ENCODE peak calls at places on chromosome 5, in ten cellular contexts. Z is A549, G is upper lobe of left lung, F is adrenal gland, Q is IMR-90, C is prostate gland, X is transverse colon, Y is tibial nerve, U is HCT116, R is esophagus squamous epithelium. A is an unnamed sample. For H3K4me1 and H3K9me3, the result is how much of the 10 kb centered on the place peaks cover.

GRCh38 chr5:76958976-76959767 is 6.3 kb downstream of the CRHBP start:
- DNase-seq in Q (peak), G (no peak), U (no peak), Y (no peak), R (no peak), X (no peak), Z (no peak), C (no peak), F (no peak), A (no peak)

GRCh38 chr5:113166710-113167366 is 190.2 kb downstream of the DCP2 start:
- DNase-seq in U (peak), G (no peak), Q (peak), C (no peak), R (no peak), Y (no peak), F (no peak), X (no peak), Z (peak), A (no peak)

GRCh38 chr5:15995206-15996052 is 184.2 kb downstream of the MARCHF11 start:
- DNase-seq in C (no peak), G (no peak), X (no peak), Q (peak), U (no peak), Y (no peak), Z (peak), F (no peak), R (no peak), A (no peak)

GRCh38 chr5:76705574-76705973 is 10.4 kb upstream of the F2R start:
- DNase-seq in R (no peak), Z (no peak), F (no peak), X (no peak), C (no peak), U (no peak), G (no peak), Y (no peak), Q (no peak), A (no peak)

GRCh38 chr5:149358294-149358651 is 427 bp downstream of the PCYOX1L start:
- DNase-seq in Q (no peak), X (peak), U (no peak), C (no peak), F (peak), R (no peak), Z (no peak), Y (peak), G (peak), A (peak)

GRCh38 chr5:153883829-153884228 is 154.9 kb downstream of the FAM114A2 start:
- DNase-seq in C (no peak), U (no peak), Q (peak), Y (no peak), G (no peak), F (no peak), X (no peak), Z (no peak), R (no peak), A (no peak)

GRCh38 chr5:156755421-156756087 is 94.5 kb upstream of the PPP1R2B start:
- DNase-seq in Z (peak), Y (no peak), F (no peak), X (no peak), G (no peak), C (no peak), R (no peak), Q (peak), U (no peak), A (no peak)

GRCh38 chr5:84292000-84292642 is 92.6 kb downstream of the EDIL3 start:
- DNase-seq in Z (no peak), U (no peak), C (no peak), Q (no peak), G (no peak), F (no peak), Y (no peak), R (no peak), X (no peak), A (no peak)

GRCh38 chr5:123950701-123951100 is 438.7 kb downstream of the CSNK1G3 start:
- DNase-seq in X (no peak), Y (no peak), R (no peak), U (no peak), Q (peak), G (no peak), Z (no peak), C (no peak), F (no peak), A (no peak)

GRCh38 chr5:31100047-31100575 is 93.4 kb upstream of the CDH6 start:
- DNase-seq in Z (no peak), Y (no peak), X (no peak), R (no peak), C (no peak), Q (no peak), G (no peak), U (no peak), F (no peak), A (no peak)

GRCh38 chr5:13624283-13625074 is 320.0 kb downstream of the DNAH5 start:
- DNase-seq in U (no peak), X (no peak), G (no peak), R (no peak), F (no peak), C (no peak), Y (no peak), Q (no peak), Z (no peak), A (no peak)

GRCh38 chr5:88681402-88681801 is 201.6 kb downstream of the MEF2C start:
- DNase-seq in C (no peak), Z (no peak), X (no peak), G (no peak), R (no peak), F (no peak), U (no peak), Y (no peak), Q (no peak), A (no peak)

GRCh38 chr5:77319140-77319539 is 108.7 kb downstream of the PDE8B start:
- DNase-seq in X (no peak), Z (no peak), U (no peak), Q (no peak), Y (no peak), G (no peak), R (no peak), C (no peak), F (no peak), A (no peak)

GRCh38 chr5:111447822-111448221 is 64.5 kb downstream of the STARD4 start:
- DNase-seq in C (no peak), X (no peak), Q (no peak), R (no peak), F (no peak), G (no peak), Y (no peak), U (no peak), Z (no peak), A (no peak)

GRCh38 chr5:116088062-116088461 is 3.2 kb downstream of the COMMD10 start:
- DNase-seq in X (no peak), R (no peak), G (no peak), C (no peak), F (no peak), Z (no peak), Y (no peak), Q (no peak), U (no peak), A (no peak)

GRCh38 chr5:172906436-172906835 is 52.8 kb upstream of the RPL26L1 start:
- DNase-seq in X (no peak), G (no peak), Z (no peak), C (no peak), Y (no peak), U (no peak), F (no peak), R (no peak), Q (peak), A (no peak)

GRCh38 chr5:117455236-117456233 is 880.9 kb upstream of the SEMA6A start:
- DNase-seq in X (peak), C (no peak), U (peak), F (no peak), G (peak), Y (no peak), Z (no peak), Q (no peak), R (no peak), A (peak)

GRCh38 chr5:150249744-150250143 is 39.8 kb downstream of the CAMK2A start:
- DNase-seq in G (no peak), Q (no peak), R (no peak), C (no peak), Z (no peak), Y (no peak), X (no peak), F (no peak), U (no peak), A (no peak)

GRCh38 chr5:120083851-120084615 is 380.1 kb upstream of the PRR16 start:
- DNase-seq in G (no peak), Z (no peak), R (no peak), Y (no peak), F (no peak), Q (peak), C (no peak), U (no peak), X (no peak), A (no peak)

GRCh38 chr5:103428411-103428871 is 134.1 kb downstream of the NUDT12 start:
- DNase-seq in U (no peak), F (no peak), Z (no peak), X (no peak), Q (peak), C (peak), G (no peak), R (no peak), Y (no peak), A (no peak)

GRCh38 chr5:7597058-7597457 is 201.1 kb downstream of the ADCY2 start:
- DNase-seq in U (no peak), X (no peak), G (no peak), Y (no peak), Q (no peak), Z (no peak), R (no peak), C (peak), F (no peak), A (no peak)

GRCh38 chr5:59390074-59390659 is 503.4 kb downstream of the PDE4D start:
- DNase-seq in Z (peak), C (peak), R (no peak), Y (no peak), X (no peak), G (no peak), Q (peak), F (no peak), U (no peak), A (no peak)

GRCh38 chr5:41637869-41638268 is 127.5 kb upstream of the PLCXD3 start:
- DNase-seq in U (peak), Z (peak), R (no peak), G (no peak), X (no peak), F (no peak), Y (no peak), Q (no peak), C (no peak), A (no peak)

GRCh38 chr5:146633273-146633672 is 117.3 kb upstream of the GPR151 start:
- DNase-seq in G (no peak), U (no peak), F (no peak), Y (no peak), R (no peak), X (no peak), Q (no peak), Z (no peak), C (no peak), A (no peak)

GRCh38 chr5:146630467-146630866 is 114.5 kb upstream of the GPR151 start:
- DNase-seq in U (no peak), G (no peak), C (no peak), R (no peak), F (no peak), Z (no peak), Y (no peak), Q (no peak), X (no peak), A (no peak)

GRCh38 chr5:146632620-146633019 is 116.6 kb upstream of the GPR151 start:
- DNase-seq in U (no peak), Z (no peak), Q (no peak), C (no peak), X (no peak), G (no peak), Y (no peak), R (no peak), F (no peak), A (no peak)

GRCh38 chr5:146640285-146640896 is 124.4 kb upstream of the GPR151 start:
- DNase-seq in Z (no peak), Q (no peak), F (no peak), Y (no peak), C (no peak), U (no peak), G (no peak), R (no peak), X (peak), A (no peak)

DNA sequence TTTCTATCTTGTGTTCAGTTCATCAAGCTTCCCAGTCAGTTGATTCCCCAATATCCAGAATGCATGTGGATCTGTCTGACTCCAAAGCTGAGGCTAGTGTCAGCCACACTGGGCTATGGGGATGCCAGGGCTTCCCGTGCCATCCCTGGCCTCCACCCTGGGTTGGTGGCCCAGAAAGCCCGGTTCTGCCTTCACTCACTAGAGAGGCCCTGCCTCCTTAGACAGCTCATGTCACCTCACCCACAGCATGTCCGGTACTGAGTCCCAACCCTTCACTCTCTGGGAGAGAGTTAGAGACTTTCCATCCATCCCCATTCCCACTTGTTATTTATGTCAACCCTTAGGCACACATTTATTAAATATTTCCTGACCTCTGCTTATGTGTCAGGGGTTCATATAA is 119.5 kb upstream of the GPR151 start:
- DNase-seq in F (no peak), Z (no peak), Y (no peak), C (no peak), X (no peak), R (no peak), Q (no peak), G (no peak), U (no peak), A (no peak)
- TF ChIP-seq POLR2A in F (no peak), Z (no peak), Y (no peak), C (no peak), X (no peak), R (no peak), Q (no peak), G (no peak), U (no peak), A (no peak)

GRCh38 chr5:72085319-72085718 is 22.0 kb upstream of the MAP1B start:
- DNase-seq in Q (no peak), F (no peak), C (no peak), U (no peak), G (no peak), Z (no peak), X (no peak), R (no peak), Y (no peak), A (no peak)

GRCh38 chr5:72077390-72077789 is 29.9 kb upstream of the MAP1B start:
- DNase-seq in U (no peak), X (no peak), Z (no peak), F (no peak), R (no peak), G (no peak), C (no peak), Q (no peak), Y (no peak), A (no peak)

GRCh38 chr5:72079288-72079687 is 28.0 kb upstream of the MAP1B start:
- DNase-seq in C (no peak), R (no peak), X (no peak), Y (no peak), G (no peak), Q (no peak), F (peak), U (no peak), Z (peak), A (no peak)

GRCh38 chr5:72076901-72077300 is 30.4 kb upstream of the MAP1B start:
- DNase-seq in R (no peak), C (no peak), U (no peak), G (no peak), Q (no peak), F (no peak), Z (no peak), X (no peak), Y (no peak), A (no peak)

GRCh38 chr5:72082048-72082447 is 25.2 kb upstream of the MAP1B start:
- DNase-seq in Z (no peak), X (no peak), R (no peak), F (no peak), Q (no peak), G (no peak), U (no peak), C (no peak), Y (no peak), A (no peak)
- H3K4me1 ChIP-seq in Z (under half), X (under half), R (under half), F (under half), Q (under half), G (under half), U (under half), C (under half), Y (under half), A (under half)

DNA sequence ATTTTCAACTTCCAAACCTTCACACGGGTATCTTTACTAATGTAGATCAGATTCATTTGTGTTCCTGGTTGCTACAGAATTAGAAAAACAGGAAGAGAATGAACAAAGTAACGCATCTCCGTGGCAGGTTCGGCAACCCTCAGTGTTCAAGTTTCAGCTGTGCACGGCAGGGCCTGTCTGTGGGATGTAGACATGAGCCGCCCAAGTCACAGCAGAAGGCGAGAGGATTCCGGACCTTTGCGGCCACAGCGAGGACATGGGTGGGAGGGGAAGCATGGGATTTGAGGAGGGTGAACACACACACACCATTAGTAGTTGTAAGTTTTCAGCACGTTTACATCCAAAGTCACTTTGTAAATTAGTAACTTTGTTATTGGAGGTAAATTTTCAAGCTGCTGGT is 31.7 kb upstream of the CEP72 start:
- DNase-seq in R (no peak), F (no peak), Y (no peak), Q (no peak), X (no peak), Z (no peak), U (no peak), C (no peak), G (no peak), A (no peak)
- H3K9me3 ChIP-seq in R (under half), F (under half), Y (under half), Q (under half), X (under half), Z (under half), U (under half), C (under half), G (under half), A (under half)

DNA sequence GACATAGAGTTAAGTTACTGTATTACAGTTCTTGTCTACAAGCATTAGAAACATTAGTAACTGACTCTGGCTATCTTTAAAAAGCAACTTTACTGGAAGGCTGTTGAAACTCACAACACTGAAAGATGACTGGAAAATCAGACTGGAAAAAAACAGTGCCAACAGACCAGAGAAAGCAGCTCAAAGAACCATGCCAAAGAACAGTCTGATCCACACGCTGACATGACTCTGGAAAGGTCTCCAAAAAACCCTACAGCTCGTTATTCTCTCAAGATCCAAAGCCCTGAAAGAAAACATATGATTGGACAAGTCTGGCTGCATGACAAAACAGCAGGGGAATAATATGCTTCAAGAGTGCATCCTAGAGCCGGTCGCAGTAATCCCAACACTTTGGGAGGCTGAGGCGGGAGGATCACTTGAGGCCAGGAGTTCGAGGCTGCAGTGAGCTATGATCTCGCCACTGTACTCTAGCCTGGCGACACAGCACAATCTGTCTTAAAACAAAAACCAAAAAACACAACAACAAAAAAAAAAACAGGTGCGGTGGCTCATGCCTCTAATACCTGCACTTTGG is 5.6 kb downstream of the GOLPH3 start:
- DNase-seq in U (no peak), Q (no peak), Z (no peak), G (no peak), X (no peak), R (no peak), C (no peak), Y (no peak), F (peak), A (no peak)
- TF ChIP-seq POLR2A in U (no peak), Q (no peak), Z (no peak), G (no peak), X (no peak), R (no peak), C (no peak), Y (no peak), F (no peak), A (no peak)

GRCh38 chr5:34675857-34676256 is 19.7 kb downstream of the RAI14 start:
- DNase-seq in Z (no peak), Q (peak), C (no peak), G (no peak), R (no peak), F (no peak), U (no peak), X (no peak), Y (no peak), A (no peak)
- H3K4me1 ChIP-seq in Z (half or more), Q (under half), C (under half), G (under half), R (under half), F (under half), U (under half), X (under half), Y (under half), A (under half)

A was measured in spleen.